ENCODE peak calls at places on chromosome 3, in nine cellular contexts. Q, K, T, N, O, X, H, V and W are unnamed samples.

GRCh38 chr3:55243686-55244085 is 243.4 kb downstream of the WNT5A start:
- DNase-seq in V (no peak), K (no peak), N (no peak), H (no peak), X (no peak), O (no peak), Q (no peak), T (no peak), W (no peak)

GRCh38 chr3:78995087-78995486 is 772.7 kb downstream of the ROBO1 start:
- DNase-seq in T (no peak), Q (no peak), X (no peak), K (no peak), V (no peak), O (no peak), N (no peak), H (no peak), W (no peak)

GRCh38 chr3:42690191-42690590 is 4.9 kb downstream of the KLHL40 start:
- DNase-seq in N (no peak), V (no peak), T (no peak), Q (no peak), O (no peak), K (no peak), H (no peak), X (peak), W (no peak)

GRCh38 chr3:146465713-146466465 is 3.5 kb downstream of the PLSCR2 start:
- DNase-seq in X (no peak), Q (no peak), H (no peak), O (no peak), T (no peak), K (no peak), V (no peak), N (no peak), W (no peak)

GRCh38 chr3:115301364-115301860 is 154.3 kb upstream of the ZBTB20 start:
- DNase-seq in O (no peak), N (no peak), V (no peak), T (no peak), K (no peak), Q (no peak), H (no peak), X (no peak), W (no peak)

GRCh38 chr3:192611411-192611810 is 115.9 kb downstream of the FGF12 start:
- DNase-seq in K (no peak), N (no peak), V (no peak), Q (no peak), T (no peak), O (no peak), X (no peak), H (no peak), W (no peak)

GRCh38 chr3:8539419-8539818 is 37.8 kb downstream of the LMCD1 start:
- DNase-seq in H (no peak), O (no peak), Q (peak), T (no peak), V (no peak), N (no peak), K (no peak), X (no peak), W (no peak)

GRCh38 chr3:168459229-168459784 is 363.6 kb upstream of the GOLIM4 start:
- DNase-seq in H (no peak), N (no peak), T (no peak), Q (no peak), V (no peak), O (no peak), X (no peak), K (no peak), W (no peak)

GRCh38 chr3:135895734-135896121 is 69.8 kb upstream of the PPP2R3A start:
- DNase-seq in N (no peak), H (no peak), X (no peak), T (no peak), O (no peak), V (no peak), Q (no peak), K (no peak), W (no peak)

GRCh38 chr3:46449755-46450552 is 14.8 kb downstream of the LTF start:
- DNase-seq in X (no peak), K (no peak), H (no peak), O (no peak), Q (peak), T (peak), N (no peak), V (no peak), W (no peak)

GRCh38 chr3:85427467-85427866 is 468.7 kb downstream of the CADM2 start:
- DNase-seq in O (no peak), N (no peak), X (no peak), V (no peak), Q (no peak), K (no peak), H (no peak), T (no peak), W (no peak)

GRCh38 chr3:112605285-112605684 is 35.7 kb downstream of the CCDC80 start:
- DNase-seq in K (no peak), V (no peak), Q (no peak), H (no peak), N (no peak), X (no peak), T (no peak), O (no peak), W (no peak)

GRCh38 chr3:15924914-15925313 is 127.1 kb upstream of the ANKRD28 start:
- DNase-seq in T (no peak), X (no peak), O (no peak), V (no peak), H (no peak), K (no peak), Q (no peak), N (no peak), W (no peak)

GRCh38 chr3:116524455-116524854 is 79.2 kb upstream of the LSAMP start:
- DNase-seq in T (no peak), V (no peak), O (no peak), X (no peak), K (no peak), N (no peak), H (no peak), Q (no peak), W (no peak)

GRCh38 chr3:173009410-173009809 is 131.6 kb downstream of the SPATA16 start:
- DNase-seq in H (no peak), O (no peak), Q (no peak), X (no peak), N (no peak), T (no peak), V (no peak), K (no peak), W (peak)

GRCh38 chr3:65138531-65138930 is 450.7 kb upstream of the ADAMTS9 start:
- DNase-seq in Q (no peak), O (no peak), T (no peak), V (no peak), X (no peak), N (no peak), K (no peak), H (no peak), W (no peak)

GRCh38 chr3:62605413-62606068 is 232.2 kb upstream of the FEZF2 start:
- DNase-seq in Q (no peak), T (no peak), O (no peak), H (no peak), K (no peak), V (no peak), X (no peak), N (no peak), W (no peak)

GRCh38 chr3:24583004-24583403 is 88.4 kb upstream of the THRB start:
- DNase-seq in N (no peak), T (peak), K (no peak), Q (no peak), H (no peak), O (no peak), V (no peak), X (no peak), W (peak)